ENCODE peak calls at places on chromosomes 6 and 20, in four cellular contexts. R, W, X and P are unnamed samples.

GRCh38 chr6:113774122-113774835 is 82.9 kb upstream of the MARCKS start:
- DNase-seq in W (no peak), R (no peak), X (no peak), P (peak)

GRCh38 chr6:42890311-42891198 is 11.1 kb downstream of the RPL7L1 start:
- DNase-seq in X (no peak), R (peak), W (peak), P (peak)

GRCh38 chr6:8219352-8219943 is 117.1 kb upstream of the EEF1E1 start:
- DNase-seq in W (peak), R (peak), X (peak), P (peak)

GRCh38 chr6:77972334-77972733 is 319.5 kb downstream of the MEI4 start:
- DNase-seq in R (no peak), W (no peak), X (no peak), P (no peak)

GRCh38 chr6:49430187-49430586 is 32.9 kb downstream of the MMUT start:
- DNase-seq in R (no peak), W (no peak), X (no peak), P (no peak)

GRCh38 chr6:153130515-153131036 is 506 bp downstream of the RGS17 start:
- DNase-seq in W (no peak), X (no peak), R (peak), P (no peak)

GRCh38 chr6:117916483-117916882 is 9.4 kb downstream of the SLC35F1 start:
- DNase-seq in X (no peak), R (no peak), W (no peak), P (no peak)

GRCh38 chr20:45339799-45340198 is 8.4 kb downstream of the SDC4 start:
- DNase-seq in X (no peak), R (no peak), W (no peak), P (no peak)

GRCh38 chr20:49479785-49480184 is 2.7 kb downstream of the KCNB1 start:
- DNase-seq in W (peak), R (no peak), X (no peak), P (no peak)

GRCh38 chr6:39688494-39688893 is 36.7 kb downstream of the KIF6 start:
- DNase-seq in R (no peak), X (no peak), W (no peak), P (no peak)

GRCh38 chr6:149223120-149223775 is 94.3 kb upstream of the TAB2 start:
- DNase-seq in R (no peak), W (no peak), X (no peak), P (no peak)

GRCh38 chr6:154457046-154457713 is 53.3 kb downstream of the CNKSR3 start:
- DNase-seq in X (no peak), R (no peak), W (no peak), P (no peak)

GRCh38 chr20:47682916-47683315 is 102.4 kb downstream of the SULF2 start:
- DNase-seq in W (no peak), X (no peak), R (no peak), P (no peak)

GRCh38 chr20:859661-860294 is 26.3 kb downstream of the FAM110A start:
- DNase-seq in X (no peak), W (no peak), R (no peak), P (no peak)

GRCh38 chr6:45044510-45045252 is 283.4 kb upstream of the RUNX2 start:
- DNase-seq in W (no peak), X (no peak), R (no peak), P (no peak)

GRCh38 chr6:26234421-26235239 is 130.4 kb upstream of the BTN3A2 start:
- DNase-seq in R (no peak), W (no peak), X (peak), P (peak)

GRCh38 chr6:11585426-11586016 is 48.0 kb downstream of the TMEM170B start:
- DNase-seq in W (peak), R (no peak), X (peak), P (peak)

GRCh38 chr6:36360241-36361054 is 23.8 kb upstream of the BNIP5 start:
- DNase-seq in W (peak), X (peak), R (peak), P (peak)

GRCh38 chr6:117346142-117346930 is 79.4 kb downstream of the ROS1 start:
- DNase-seq in X (peak), R (no peak), W (peak), P (peak)

GRCh38 chr20:31542963-31543362 is 28.7 kb downstream of the HM13 start:
- DNase-seq in X (no peak), W (no peak), R (no peak), P (no peak)

GRCh38 chr6:170193326-170193821 is 97.5 kb downstream of the DLL1 start:
- DNase-seq in X (no peak), W (no peak), R (no peak), P (no peak)

GRCh38 chr6:168164462-168165061 is 85.5 kb upstream of the FRMD1 start:
- DNase-seq in R (no peak), X (no peak), W (no peak), P (no peak)

GRCh38 chr6:45458672-45459071 is 80.9 kb upstream of the SUPT3H start:
- DNase-seq in R (no peak), W (no peak), X (no peak), P (no peak)

GRCh38 chr20:35171753-35172433 is at the start of gene PROCR:
- DNase-seq in R (peak), W (no peak), X (peak), P (peak)

GRCh38 chr6:4017847-4018193 is 61.1 kb downstream of the FAM217A start:
- DNase-seq in R (no peak), X (no peak), W (peak), P (no peak)

GRCh38 chr6:100116409-100117194 is 122.6 kb upstream of the MCHR2 start:
- DNase-seq in R (peak), W (peak), X (peak), P (peak)

GRCh38 chr20:46011631-46012482 is 3.1 kb downstream of the MMP9 start:
- DNase-seq in W (peak), X (peak), R (peak), P (peak)

GRCh38 chr6:98831057-98832031 is 3.0 kb upstream of the POU3F2 start:
- DNase-seq in X (no peak), W (no peak), R (peak), P (no peak)

GRCh38 chr6:135084916-135085269 is 30.3 kb upstream of the HBS1L start:
- DNase-seq in W (no peak), X (no peak), R (no peak), P (no peak)

GRCh38 chr6:39992861-39993622 is 58.8 kb upstream of the MOCS1 start:
- DNase-seq in X (peak), R (no peak), W (no peak), P (no peak)

GRCh38 chr6:30942338-30943060 is 1.7 kb downstream of the MUCL3 start:
- DNase-seq in W (peak), X (peak), R (peak), P (peak)

GRCh38 chr6:150068786-150069648 is at the start of gene ULBP3:
- DNase-seq in X (peak), R (peak), W (peak), P (peak)

GRCh38 chr6:169738204-169738971 is 13.0 kb downstream of the DYNLT2 start:
- DNase-seq in X (no peak), W (no peak), R (no peak), P (no peak)

GRCh38 chr6:43969158-43969981 is 157.9 kb downstream of the MRPL14 start:
- DNase-seq in X (peak), R (no peak), W (no peak), P (no peak)

GRCh38 chr6:122458087-122458486 is 13.5 kb downstream of the SERINC1 start:
- DNase-seq in R (no peak), X (no peak), W (no peak), P (no peak)

GRCh38 chr6:129659590-129660345 is 50.2 kb downstream of the ARHGAP18 start:
- DNase-seq in R (no peak), W (no peak), X (peak), P (no peak)
- TF ChIP-seq HMGXB4 in R (no peak), W (no peak), X (no peak), P (no peak)

GRCh38 chr6:136969930-136970329 is 47.8 kb downstream of the SLC35D3 start:
- DNase-seq in X (no peak), W (no peak), R (no peak), P (no peak)
- TF ChIP-seq HMGXB4 in X (no peak), W (no peak), R (no peak), P (no peak)

GRCh38 chr20:15176929-15177328 is 839.5 kb upstream of the FLRT3 start:
- DNase-seq in X (no peak), W (no peak), R (no peak), P (no peak)

GRCh38 chr20:15179426-15180190 is 842.2 kb upstream of the FLRT3 start:
- DNase-seq in X (no peak), R (no peak), W (no peak), P (no peak)

GRCh38 chr20:15178581-15178980 is 841.2 kb upstream of the FLRT3 start:
- DNase-seq in W (no peak), X (no peak), R (no peak), P (no peak)
- TF ChIP-seq HMGXB4 in W (no peak), X (no peak), R (no peak), P (no peak)

DNA sequence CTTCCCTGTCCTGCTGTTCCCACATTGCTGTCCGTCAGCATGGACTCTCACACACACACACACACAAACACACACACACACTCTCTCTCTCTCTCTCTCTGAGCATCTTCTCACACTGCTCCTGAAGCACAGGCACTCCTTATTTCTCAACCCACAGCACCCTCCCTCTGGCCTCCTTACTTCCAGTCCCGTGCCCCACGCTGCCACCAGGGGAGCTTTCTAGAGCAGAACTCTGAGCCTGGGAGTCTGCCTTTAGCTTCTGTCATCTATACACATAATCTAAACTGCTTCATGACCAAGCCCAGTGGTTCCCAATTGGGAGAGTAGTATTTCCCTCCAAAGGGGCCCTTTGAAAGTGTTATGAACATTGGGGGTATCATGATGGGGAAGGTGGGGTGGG is 29.1 kb downstream of the HECA start:
- DNase-seq in R (peak), X (no peak), W (no peak), P (no peak)
- TF ChIP-seq HMGXB4 in R (no peak), X (no peak), W (no peak), P (no peak)

GRCh38 chr6:156700440-156701057 is 76.6 kb upstream of the ARID1B start:
- DNase-seq in W (no peak), R (no peak), X (no peak), P (no peak)

GRCh38 chr6:156698239-156699016 is 78.8 kb upstream of the ARID1B start:
- DNase-seq in W (no peak), X (no peak), R (no peak), P (no peak)

GRCh38 chr6:156701961-156702360 is 75.2 kb upstream of the ARID1B start:
- DNase-seq in X (no peak), R (no peak), W (no peak), P (no peak)

GRCh38 chr6:156699017-156699421 is 78.2 kb upstream of the ARID1B start:
- DNase-seq in W (no peak), R (no peak), X (no peak), P (peak)

GRCh38 chr6:156703719-156704118 is 73.5 kb upstream of the ARID1B start:
- DNase-seq in X (no peak), R (no peak), W (no peak), P (no peak)
- TF ChIP-seq HMGXB4 in X (no peak), R (no peak), W (no peak), P (no peak)

DNA sequence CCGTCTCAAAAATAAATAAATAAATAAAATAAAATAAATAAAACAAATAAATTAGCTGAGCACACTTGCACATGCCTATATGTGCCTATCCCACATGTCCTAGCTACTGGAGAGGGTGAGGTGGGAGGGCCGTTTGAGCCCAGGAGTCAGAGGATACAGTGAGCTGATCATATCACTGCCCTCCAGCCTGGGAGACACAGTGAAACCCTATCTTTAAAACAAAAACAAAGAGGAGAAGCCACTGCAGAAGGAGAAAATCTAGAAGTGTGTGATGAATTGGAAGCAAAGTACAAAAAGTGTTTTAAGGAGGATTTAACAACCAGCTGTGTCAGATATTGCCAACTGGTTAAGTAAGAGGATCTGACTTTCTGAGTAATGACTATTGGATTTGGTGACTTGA is 728.4 kb downstream of the PTPRT start:
- DNase-seq in W (no peak), X (no peak), R (no peak), P (no peak)
- TF ChIP-seq HMGXB4 in W (no peak), X (no peak), R (no peak), P (no peak)

GRCh38 chr20:62232194-62232593 is 6.1 kb upstream of the OSBPL2 start:
- DNase-seq in W (no peak), X (no peak), R (no peak), P (no peak)
- TF ChIP-seq HMGXB4 in W (no peak), X (no peak), R (no peak), P (no peak)

GRCh38 chr20:40511478-40511877 is 177.6 kb downstream of the MAFB start:
- DNase-seq in R (no peak), X (no peak), W (no peak), P (no peak)
- TF ChIP-seq HMGXB4 in R (no peak), X (no peak), W (no peak), P (no peak)

DNA sequence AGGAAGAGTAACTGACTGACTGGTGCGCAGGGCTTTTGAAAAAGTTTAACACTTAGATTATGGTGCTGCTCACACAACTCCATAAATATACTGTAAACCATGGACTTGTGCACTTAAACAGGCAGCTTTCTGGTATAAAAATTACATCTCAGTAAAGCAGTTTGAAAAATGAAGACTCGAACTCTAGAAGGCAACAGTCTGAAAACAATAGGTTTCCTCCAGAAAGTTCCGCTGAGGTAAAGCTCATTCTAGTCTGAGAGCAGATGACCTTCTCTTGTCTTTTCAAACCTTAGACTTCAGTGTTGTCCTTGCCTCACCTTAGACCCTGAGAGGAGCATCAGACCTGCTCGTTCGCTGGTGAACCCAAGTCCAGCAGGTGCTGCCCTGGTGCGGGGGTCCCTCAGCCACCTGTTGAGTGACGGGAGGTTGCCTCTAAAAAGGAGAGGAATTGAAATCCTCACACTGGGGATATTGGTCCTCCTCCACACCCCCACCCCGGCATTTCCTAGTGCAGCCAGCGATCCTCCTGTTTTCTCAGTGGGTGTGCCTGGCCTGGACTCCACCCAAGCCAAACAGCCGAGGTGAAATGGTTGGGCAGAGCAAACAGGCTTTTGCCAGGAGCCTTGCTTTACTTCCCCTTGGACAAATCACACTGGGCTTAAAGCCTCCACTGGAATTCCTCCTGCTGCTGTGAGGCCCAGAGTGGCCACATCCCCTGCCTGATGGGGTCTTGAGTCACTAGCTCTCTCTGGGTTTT is 14.7 kb upstream of the PYGB start:
- DNase-seq in X (no peak), R (no peak), W (peak), P (peak)
- TF ChIP-seq HMGXB4 in X (no peak), R (no peak), W (no peak), P (no peak)